ENCODE peak calls at places on chromosomes 1 and 21, in five cellular contexts. Y, R, K, W and A are unnamed samples.

GRCh38 chr1:31064685-31065309 is 720 bp downstream of the PUM1 start:
- DNase-seq in Y (no peak), W (peak; percentile 49), R (no peak), K (peak; percentile 41), A (peak; percentile 23)

GRCh38 chr1:25609921-25610320 is 6.7 kb upstream of the MAN1C1 start:
- DNase-seq in K (no peak), W (no peak), R (no peak), Y (no peak), A (no peak)

GRCh38 chr1:3534803-3535637 is 76.3 kb downstream of the MEGF6 start:
- DNase-seq in Y (no peak), R (no peak), W (no peak), K (no peak), A (no peak)

GRCh38 chr1:156337052-156337887 is 822 bp downstream of the CCT3 start:
- DNase-seq in Y (no peak), K (peak; percentile 12), W (peak; percentile 21), R (no peak), A (peak; percentile 10)

GRCh38 chr1:149843302-149844041 is 55.9 kb upstream of the BOLA1 start:
- DNase-seq in W (peak; percentile 25), K (peak; percentile 25), R (no peak), Y (no peak), A (peak; percentile 21)

GRCh38 chr21:42038826-42039425 is 28.8 kb upstream of the ZBTB21 start:
- DNase-seq in W (no peak), R (peak; percentile 87), K (peak; percentile 5), Y (no peak), A (no peak)

GRCh38 chr1:226047495-226047894 is 15.0 kb upstream of the H3-3A start:
- DNase-seq in K (peak; percentile 46), Y (no peak), W (no peak), R (no peak), A (no peak)

GRCh38 chr1:160363951-160364350 is 2.9 kb upstream of the NHLH1 start:
- DNase-seq in K (no peak), R (no peak), W (no peak), Y (no peak), A (no peak)

GRCh38 chr1:223326776-223327175 is 37.2 kb downstream of the SUSD4 start:
- DNase-seq in R (no peak), K (peak; percentile 2), W (no peak), Y (no peak), A (peak; percentile 69)

GRCh38 chr1:227898502-227899140 is 49.1 kb downstream of the WNT9A start:
- DNase-seq in W (no peak), Y (no peak), R (no peak), K (no peak), A (no peak)

GRCh38 chr1:229448845-229449244 is 15.0 kb upstream of the ACTA1 start:
- DNase-seq in R (no peak), K (no peak), Y (no peak), W (no peak), A (no peak)

GRCh38 chr1:239898067-239898730 is 193.5 kb upstream of the FMN2 start:
- DNase-seq in W (peak; percentile 81), K (peak; percentile 81), Y (peak; percentile 25), R (peak; percentile 62), A (peak; percentile 57)

GRCh38 chr1:35506960-35507901 is 50.0 kb downstream of the KIAA0319L start:
- DNase-seq in K (no peak), R (no peak), Y (no peak), W (no peak), A (no peak)

GRCh38 chr1:58204284-58204683 is 342.2 kb downstream of the OMA1 start:
- DNase-seq in Y (no peak), K (no peak), R (no peak), W (no peak), A (peak; percentile 4)

GRCh38 chr1:200351826-200352549 is 57.8 kb downstream of the ZNF281 start:
- DNase-seq in R (peak; percentile 54), Y (peak; percentile 86), K (peak; percentile 98), W (no peak), A (peak; percentile 79)

GRCh38 chr1:30732277-30732996 is 9.1 kb upstream of the MATN1 start:
- DNase-seq in W (no peak), Y (peak; percentile 52), R (no peak), K (peak; percentile 9), A (no peak)

GRCh38 chr1:18646776-18647410 is 16.2 kb downstream of the PAX7 start:
- DNase-seq in W (no peak), K (no peak), Y (no peak), R (no peak), A (no peak)

GRCh38 chr1:2415337-2415736 is 3.0 kb upstream of the PEX10 start:
- DNase-seq in W (no peak), R (no peak), Y (no peak), K (no peak), A (no peak)

GRCh38 chr1:5915587-5916571 is 76.3 kb downstream of the NPHP4 start:
- DNase-seq in Y (no peak), W (no peak), R (peak; percentile 25), K (peak; percentile 73), A (peak; percentile 47)

GRCh38 chr1:184387069-184387870 is 441 bp downstream of the C1orf21 start:
- DNase-seq in Y (no peak), W (peak; percentile 55), R (no peak), K (no peak), A (peak; percentile 48)

GRCh38 chr1:155062151-155062686 is 1.3 kb upstream of the EFNA4 start:
- DNase-seq in Y (no peak), K (no peak), R (no peak), W (peak; percentile 44), A (no peak)

GRCh38 chr1:201468844-201469644 is at the start of gene PHLDA3:
- DNase-seq in K (peak; percentile 83), R (no peak), W (peak; percentile 79), Y (peak; percentile 93), A (peak; percentile 80)

GRCh38 chr1:96416690-96417444 is 304.7 kb upstream of the PTBP2 start:
- DNase-seq in K (peak; percentile 12), Y (no peak), W (no peak), R (no peak), A (no peak)

GRCh38 chr1:107572674-107573205 is 392.2 kb downstream of the VAV3 start:
- DNase-seq in Y (peak; percentile 69), W (no peak), R (peak; percentile 5), K (peak; percentile 7), A (peak; percentile 95)

GRCh38 chr21:41600556-41600955 is 92.6 kb upstream of the TMPRSS2 start:
- DNase-seq in Y (no peak), R (no peak), K (no peak), W (no peak), A (no peak)

GRCh38 chr1:96747565-96747964 is 26.0 kb downstream of the PTBP2 start:
- DNase-seq in K (no peak), W (no peak), R (no peak), Y (no peak), A (no peak)

GRCh38 chr1:147641695-147642592 is 28.4 kb downstream of the ACP6 start:
- DNase-seq in W (peak; percentile 75), K (peak; percentile 73), R (peak; percentile 19), Y (no peak), A (peak; percentile 30)

GRCh38 chr1:223133824-223134435 is 9.1 kb downstream of the TLR5 start:
- DNase-seq in R (no peak), K (peak; percentile 81), W (peak; percentile 88), Y (peak; percentile 31), A (peak; percentile 92)

DNA sequence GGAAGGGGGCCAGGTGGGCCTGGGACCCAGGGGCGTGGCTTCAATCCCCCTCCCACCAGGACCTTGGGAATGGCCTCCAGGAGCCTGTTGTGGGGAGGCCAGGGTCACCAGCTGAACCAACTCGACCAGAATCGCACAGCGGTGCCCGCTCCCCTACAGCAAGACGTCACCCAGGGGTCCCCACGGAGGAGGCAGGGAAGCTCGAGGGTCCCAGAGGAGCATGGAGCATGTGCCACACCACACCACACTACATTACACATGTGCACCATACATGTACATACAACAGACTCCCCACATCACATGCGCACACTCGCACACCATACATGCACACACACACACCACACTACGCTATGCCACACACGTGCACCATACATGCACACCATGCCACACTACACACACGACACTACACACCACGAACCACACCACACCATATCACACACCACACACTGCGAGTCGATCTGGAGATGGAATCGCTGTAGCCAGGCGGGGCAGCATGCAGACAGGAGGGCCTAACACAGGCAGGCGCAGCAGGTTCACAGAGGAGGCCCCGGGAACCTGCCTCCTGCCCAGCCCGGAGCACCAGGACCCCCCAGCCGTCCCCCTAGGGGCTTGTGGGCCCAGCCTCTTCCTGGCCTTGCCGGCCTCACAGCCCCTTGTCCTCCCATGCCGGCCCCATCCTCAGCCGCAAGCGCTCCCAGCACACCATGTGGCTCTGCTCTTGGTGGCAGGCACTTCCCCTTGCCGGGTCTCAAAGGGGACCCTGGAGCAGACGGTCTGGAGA is 596 bp downstream of the ITGB2 start:
- DNase-seq in R (no peak), W (no peak), Y (no peak), K (no peak), A (no peak)
- H3K4me3 ChIP-seq in R (no peak overlapping the region), W (peak overlapping the region; percentile 37), Y (no peak overlapping the region), K (no peak overlapping the region), A (no peak overlapping the region)

DNA sequence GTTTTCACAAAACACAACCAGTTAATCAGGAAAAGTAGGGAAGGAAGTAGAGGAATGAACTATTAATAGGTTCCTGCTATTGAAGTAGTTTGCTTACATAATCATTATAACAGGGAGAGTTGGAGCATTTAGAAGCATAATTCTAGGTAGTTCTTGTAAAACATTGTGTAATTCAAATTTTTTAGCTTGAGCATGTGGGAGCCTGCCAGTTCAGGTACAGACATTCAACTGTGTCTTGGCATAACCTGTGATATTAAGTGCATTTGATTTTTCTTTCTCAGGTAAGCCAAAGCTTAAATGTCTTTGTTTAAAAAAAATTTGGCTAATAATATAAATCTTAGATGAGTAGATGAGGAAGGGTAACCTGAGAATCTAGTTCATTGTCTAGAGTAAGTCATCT is 3.4 kb downstream of the YTHDF2 start:
- DNase-seq in Y (no peak), R (no peak), K (no peak), W (no peak), A (peak; percentile 64)
- H3K4me3 ChIP-seq in Y (no peak overlapping the region), R (no peak overlapping the region), K (no peak overlapping the region), W (no peak overlapping the region), A (no peak overlapping the region)

DNA sequence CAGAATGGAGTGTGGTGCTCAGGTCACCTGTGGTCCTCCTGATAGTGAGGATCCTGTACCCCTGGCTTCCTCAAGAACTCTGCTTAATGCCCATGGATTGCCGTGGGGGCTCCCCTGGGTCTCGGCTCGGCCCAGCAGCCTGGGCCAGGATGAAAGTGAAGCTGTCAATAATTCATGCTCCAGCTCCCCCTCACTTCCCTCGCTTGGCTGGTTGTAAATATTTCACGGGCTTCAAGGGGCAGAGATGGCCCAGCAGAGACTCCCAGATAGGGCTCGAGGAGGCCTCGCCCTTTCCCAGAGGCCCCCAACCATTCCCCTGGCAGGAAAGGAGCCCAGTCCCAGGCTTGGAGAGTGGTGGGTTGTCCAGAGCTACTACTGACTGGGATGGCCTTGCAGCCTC is 42.7 kb upstream of the KCNA10 start:
- DNase-seq in R (no peak), Y (no peak), W (no peak), K (no peak), A (no peak)
- H3K4me3 ChIP-seq in R (no peak overlapping the region), Y (no peak overlapping the region), W (no peak overlapping the region), K (no peak overlapping the region), A (no peak overlapping the region)

DNA sequence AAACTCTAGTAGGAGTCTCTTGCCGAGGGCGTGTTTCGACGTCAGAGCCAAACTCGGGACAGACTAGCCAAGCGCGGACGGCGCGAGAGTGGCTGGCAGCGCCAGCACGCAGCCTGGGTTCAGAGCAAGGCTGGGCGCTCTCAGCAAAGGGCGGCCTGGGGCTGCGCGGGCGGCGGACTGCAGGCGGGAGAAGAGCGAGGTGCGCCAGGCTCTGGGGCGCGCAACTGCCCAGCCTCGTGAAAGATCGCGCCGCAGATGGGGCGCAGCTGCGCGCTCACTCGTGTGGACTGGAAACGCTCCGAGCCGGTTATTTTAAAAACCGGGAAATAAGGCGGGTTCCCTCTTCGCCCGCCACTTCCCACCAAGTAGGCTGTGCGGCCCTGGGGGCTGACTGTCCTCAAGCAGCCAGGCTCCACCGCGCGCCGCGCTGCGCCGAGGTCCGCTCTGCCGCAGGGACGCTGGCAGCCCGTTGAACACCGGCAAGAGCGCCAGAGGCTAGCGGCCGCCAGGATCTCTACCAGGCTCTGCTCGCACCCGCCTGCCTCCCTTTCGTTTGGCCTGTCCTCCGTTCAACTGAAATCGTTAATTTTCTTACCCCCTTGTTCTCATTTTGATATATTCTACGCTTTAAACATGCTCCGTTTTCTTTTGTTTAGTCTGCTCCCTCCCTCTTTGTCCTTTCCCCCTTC is 2.4 kb downstream of the ALX3 start:
- DNase-seq in K (no peak), W (no peak), R (no peak), Y (no peak), A (no peak)
- H3K4me3 ChIP-seq in K (no peak overlapping the region), W (no peak overlapping the region), R (no peak overlapping the region), Y (no peak overlapping the region), A (no peak overlapping the region)